ENCODE peak calls at places on chromosome 20, in six cellular contexts. S is PC-3, U is heart right ventricle, E is pancreas, H is psoas muscle, Y is tibial nerve. P is an unnamed sample. For H3K27me3, the result is how much of the 10 kb centered on the place peaks cover.

GRCh38 chr20:8853805-8854338 is 215.0 kb upstream of the PLCB4 start:
- DNase-seq in S (peak), U (no peak), E (no peak), H (no peak), Y (no peak), P (peak)

GRCh38 chr20:22794200-22794599 is 209.8 kb upstream of the FOXA2 start:
- DNase-seq in S (peak), U (no peak), E (no peak), H (no peak), Y (no peak), P (no peak)

GRCh38 chr20:53608456-53609413 is 15.1 kb upstream of the ZNF217 start:
- DNase-seq in S (no peak), U (no peak), E (no peak), H (no peak), Y (no peak), P (no peak)

GRCh38 chr20:11772226-11772730 is 145.4 kb upstream of the BTBD3 start:
- DNase-seq in S (no peak), U (no peak), E (no peak), H (no peak), Y (no peak), P (no peak)

GRCh38 chr20:19757973-19758887 is at the start of gene RIN2:
- DNase-seq in S (peak), U (peak), E (peak), H (peak), Y (peak), P (peak)

GRCh38 chr20:61758556-61759200 is 307.0 kb downstream of the TAF4 start:
- DNase-seq in S (no peak), U (no peak), E (no peak), H (no peak), Y (no peak), P (no peak)

GRCh38 chr20:22346716-22347115 is 237.7 kb downstream of the FOXA2 start:
- DNase-seq in S (peak), U (no peak), E (no peak), H (no peak), Y (no peak), P (no peak)

GRCh38 chr20:35369804-35370203 is 42.0 kb downstream of the UQCC1 start:
- DNase-seq in S (no peak), U (no peak), E (no peak), H (no peak), Y (no peak), P (peak)

GRCh38 chr20:32024683-32025295 is 14.6 kb downstream of the CCM2L start:
- DNase-seq in S (no peak), U (no peak), E (no peak), H (no peak), Y (no peak), P (no peak)

GRCh38 chr20:8837396-8837795 is 231.5 kb upstream of the PLCB4 start:
- DNase-seq in S (peak), U (no peak), E (no peak), H (no peak), Y (no peak), P (peak)

GRCh38 chr20:59696476-59696875 is 92.1 kb downstream of the PHACTR3 start:
- DNase-seq in S (no peak), U (no peak), E (no peak), H (no peak), Y (no peak), P (no peak)

GRCh38 chr20:20083796-20084195 is 31.5 kb downstream of the CFAP61 start:
- DNase-seq in S (peak), U (no peak), E (no peak), H (no peak), Y (no peak), P (no peak)

GRCh38 chr20:3783068-3783489 is 1.8 kb upstream of the SPEF1 start:
- DNase-seq in S (peak), U (no peak), E (no peak), H (no peak), Y (no peak), P (no peak)

GRCh38 chr20:39661833-39662232 is 699.7 kb downstream of the DHX35 start:
- DNase-seq in S (no peak), U (no peak), E (no peak), H (no peak), Y (no peak), P (no peak)

GRCh38 chr20:58652606-58653303 is 1.7 kb downstream of the STX16 start:
- DNase-seq in S (peak), U (no peak), E (no peak), H (no peak), Y (no peak), P (no peak)

GRCh38 chr20:2599265-2600060 is 53.0 kb upstream of the NOP56 start:
- DNase-seq in S (no peak), U (no peak), E (no peak), H (no peak), Y (no peak), P (no peak)

GRCh38 chr20:47352332-47353223 is 3.9 kb downstream of the ZMYND8 start:
- DNase-seq in S (peak), U (peak), E (peak), H (no peak), Y (no peak), P (no peak)

GRCh38 chr20:44601801-44602204 is 19.4 kb downstream of the PKIG start:
- DNase-seq in S (no peak), U (peak), E (no peak), H (peak), Y (peak), P (peak)

GRCh38 chr20:32638848-32639247 is 34.9 kb downstream of the C20orf203 start:
- DNase-seq in S (no peak), U (peak), E (no peak), H (no peak), Y (no peak), P (no peak)

GRCh38 chr20:32456869-32457421 is 98.8 kb downstream of the ASXL1 start:
- DNase-seq in S (peak), U (peak), E (peak), H (peak), Y (no peak), P (no peak)

GRCh38 chr20:48295445-48295903 is 510.2 kb upstream of the SULF2 start:
- DNase-seq in S (peak), U (no peak), E (no peak), H (no peak), Y (no peak), P (peak)

GRCh38 chr20:6632187-6632586 is 135.3 kb upstream of the BMP2 start:
- DNase-seq in S (no peak), U (peak), E (no peak), H (peak), Y (no peak), P (no peak)

GRCh38 chr20:19304389-19304788 is 91.9 kb downstream of the SLC24A3 start:
- DNase-seq in S (no peak), U (no peak), E (no peak), H (no peak), Y (no peak), P (no peak)

DNA sequence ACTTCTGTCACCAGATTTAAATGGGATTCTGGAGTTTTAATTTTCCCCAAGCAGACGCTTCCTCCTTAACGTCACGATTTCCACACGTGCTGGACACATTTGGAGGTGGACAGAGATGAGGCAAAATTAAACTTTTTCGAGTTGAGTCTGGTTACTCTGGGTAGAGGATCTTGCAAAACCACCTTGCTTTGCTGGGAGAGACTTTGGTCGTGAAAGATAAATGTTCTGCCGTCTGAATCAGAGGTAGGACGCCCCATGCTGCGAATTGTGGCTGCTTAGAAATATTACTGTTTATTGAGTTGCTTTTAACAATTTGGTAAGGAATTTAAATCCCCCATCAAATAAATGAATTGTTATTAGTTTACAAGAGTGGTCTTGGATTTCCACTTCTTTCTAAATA is 46.8 kb downstream of the CTCFL start:
- DNase-seq in S (no peak), U (no peak), E (no peak), H (no peak), Y (no peak), P (no peak)
- H3K27me3 ChIP-seq in S (under half), U (under half), E (under half), H (under half), Y (under half), P (under half)

GRCh38 chr20:45888681-45889080 is 1.3 kb upstream of the SPATA25 start:
- DNase-seq in S (no peak), U (no peak), E (no peak), H (no peak), Y (no peak), P (no peak)

GRCh38 chr20:45892049-45892816 is 1.1 kb downstream of the CTSA start:
- DNase-seq in S (peak), U (no peak), E (no peak), H (no peak), Y (no peak), P (no peak)

GRCh38 chr20:45890997-45891983 is at the start of the genes CTSA and NEURL2:
- DNase-seq in S (peak), U (peak), E (peak), H (peak), Y (peak), P (peak)

GRCh38 chr20:45892828-45893500 is 1.8 kb downstream of the CTSA start:
- DNase-seq in S (no peak), U (no peak), E (no peak), H (no peak), Y (no peak), P (no peak)

DNA sequence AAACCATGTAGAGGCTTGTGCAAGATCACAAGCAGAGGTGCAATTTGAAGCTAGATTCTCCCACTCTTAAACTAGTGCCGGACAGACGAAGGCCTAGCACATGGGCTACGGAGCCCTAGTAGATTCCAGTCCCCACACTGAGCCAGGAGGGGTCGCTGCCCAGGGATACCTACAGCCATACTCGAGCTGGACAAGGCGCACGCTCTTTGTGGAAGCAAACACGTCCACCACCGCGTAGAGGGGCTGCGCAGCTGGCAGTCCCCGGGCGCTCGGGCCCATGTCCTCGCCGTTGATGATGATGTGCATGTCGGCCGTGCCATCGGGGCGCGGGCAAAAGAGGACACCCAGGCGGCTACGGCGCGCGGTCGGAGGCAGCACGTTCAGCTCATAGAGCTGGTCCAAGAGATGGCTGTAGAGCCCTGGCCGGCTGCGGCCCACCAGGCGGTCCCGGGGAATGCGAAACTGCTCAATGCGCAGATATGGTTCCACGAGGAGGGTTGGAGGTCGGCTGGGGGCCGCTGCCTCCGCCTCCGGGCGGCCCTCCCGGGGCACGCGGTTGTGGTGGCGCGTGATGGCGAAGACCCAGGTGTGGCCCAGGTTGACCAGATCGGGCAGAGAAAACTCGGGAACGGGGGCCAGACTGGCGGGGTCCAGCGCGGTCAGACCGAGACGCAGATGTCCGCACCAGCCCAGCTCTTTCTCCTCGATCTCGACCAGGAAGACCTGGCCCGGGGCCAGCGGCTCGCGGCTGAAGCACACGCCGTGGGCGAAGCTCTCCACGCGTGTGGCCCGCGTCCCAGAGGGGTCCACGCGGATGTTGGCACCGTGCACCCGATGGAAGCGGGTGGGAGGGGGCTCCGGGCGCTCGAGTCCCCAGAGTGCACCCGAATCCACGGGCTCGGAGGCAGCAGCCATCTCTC is 671 bp downstream of the NEURL2 start:
- DNase-seq in S (no peak), U (peak), E (peak), H (peak), Y (peak), P (no peak)
- TF ChIP-seq CTCF in S (no peak), U (peak), E (peak), H (peak), Y (peak), P (peak)

GRCh38 chr20:37647946-37648345 is 45.9 kb upstream of the CTNNBL1 start:
- DNase-seq in S (no peak), U (no peak), E (no peak), H (no peak), Y (no peak), P (no peak)

GRCh38 chr20:37642246-37642645 is 51.6 kb upstream of the CTNNBL1 start:
- DNase-seq in S (no peak), U (no peak), E (no peak), H (no peak), Y (no peak), P (no peak)

GRCh38 chr20:37644605-37645004 is 49.2 kb upstream of the CTNNBL1 start:
- DNase-seq in S (no peak), U (no peak), E (no peak), H (no peak), Y (no peak), P (no peak)

GRCh38 chr20:37640600-37641561 is 52.9 kb upstream of the CTNNBL1 start:
- DNase-seq in S (peak), U (no peak), E (peak), H (no peak), Y (no peak), P (no peak)

GRCh38 chr20:37643400-37643799 is 50.4 kb upstream of the CTNNBL1 start:
- DNase-seq in S (no peak), U (no peak), E (no peak), H (no peak), Y (no peak), P (no peak)
- H3K27me3 ChIP-seq in S (half or more), U (under half), E (under half), H (under half), Y (under half), P (under half)

GRCh38 chr20:24227600-24227999 is 239.0 kb upstream of the GGTLC1 start:
- DNase-seq in S (no peak), U (no peak), E (no peak), H (no peak), Y (no peak), P (no peak)
- TF ChIP-seq CTCF in S (no peak), U (no peak), E (no peak), H (no peak), Y (no peak), P (no peak)

DNA sequence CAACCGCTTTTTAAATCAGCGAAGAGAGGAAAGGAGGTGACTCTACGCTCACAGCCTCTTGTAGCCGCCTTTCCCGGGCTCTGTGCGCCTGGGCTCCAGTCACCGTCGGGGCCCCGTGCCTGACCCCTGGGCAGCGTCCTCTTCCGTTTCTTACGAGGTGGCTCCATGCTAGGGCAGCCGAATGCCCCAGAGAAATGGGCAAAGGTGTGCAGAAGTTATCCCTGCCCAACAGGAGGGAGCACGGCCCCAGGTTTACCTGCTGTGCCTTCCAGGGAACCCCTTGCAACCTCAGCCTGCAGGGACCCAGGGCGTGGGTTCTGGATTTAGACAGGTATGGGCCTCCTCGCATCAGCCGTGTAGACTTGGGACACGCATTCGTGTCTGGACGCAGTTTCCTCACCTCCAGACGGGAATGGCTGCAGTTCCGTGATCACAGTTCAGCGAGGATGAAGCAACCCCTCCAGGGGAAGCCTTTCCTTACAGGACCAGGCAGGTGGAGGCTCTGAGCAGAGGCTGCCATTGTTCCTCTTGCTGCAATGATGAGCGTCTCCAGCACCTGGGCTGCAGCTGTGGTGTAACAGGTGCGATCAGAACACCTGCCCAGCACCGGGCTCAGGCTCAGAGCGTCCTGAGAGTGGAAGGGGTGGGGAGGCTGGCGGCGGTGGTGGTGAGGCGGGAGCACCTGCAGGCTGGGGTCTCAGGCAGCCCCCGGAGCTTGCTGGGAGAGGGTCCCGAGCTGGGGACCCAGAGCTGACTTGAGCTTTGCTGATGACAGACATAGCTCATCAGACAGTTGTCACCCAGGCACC is 81.3 kb upstream of the BHLHE23 start:
- DNase-seq in S (no peak), U (peak), E (peak), H (no peak), Y (no peak), P (no peak)
- H3K27me3 ChIP-seq in S (half or more), U (half or more), E (under half), H (under half), Y (half or more), P (under half)

GRCh38 chr20:49786671-49787370 is 25.8 kb upstream of the SLC9A8 start:
- DNase-seq in S (peak), U (no peak), E (no peak), H (no peak), Y (no peak), P (no peak)
- TF ChIP-seq CTCF in S (peak), U (peak), E (no peak), H (peak), Y (no peak), P (peak)

DNA sequence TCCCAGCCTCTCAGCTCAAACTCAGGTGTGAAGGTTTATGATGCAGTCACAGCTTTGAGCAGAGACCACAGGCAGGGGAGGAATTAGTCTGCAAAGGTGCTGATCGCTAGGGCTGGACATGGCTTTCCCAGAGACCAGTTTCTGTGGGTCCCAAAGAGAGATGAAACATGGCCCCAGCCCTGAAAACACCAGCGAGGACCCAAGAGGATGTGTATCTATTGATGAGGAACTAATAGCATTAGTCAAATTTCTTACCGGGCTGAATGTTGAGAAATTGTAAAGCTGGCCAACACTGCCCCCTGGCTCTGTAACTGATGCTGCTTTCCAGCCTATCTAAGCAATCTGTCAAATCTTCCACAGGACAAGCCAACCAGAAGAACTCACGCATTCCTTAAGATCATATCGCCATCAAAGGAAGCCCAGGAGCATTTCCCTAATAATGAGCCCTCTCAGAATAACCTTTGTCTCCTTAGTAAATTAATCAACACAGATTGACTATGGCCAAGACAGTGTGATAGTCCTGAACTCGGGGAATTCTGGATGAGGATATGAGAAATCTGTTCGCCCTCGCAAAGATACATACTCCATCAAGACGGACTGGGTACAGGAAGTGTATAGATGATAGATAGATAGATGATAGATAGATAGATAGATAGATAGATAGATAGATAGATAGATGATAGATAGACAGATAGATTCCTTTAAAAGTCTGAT is 7.8 kb upstream of the ACSS1 start:
- DNase-seq in S (peak), U (peak), E (no peak), H (peak), Y (peak), P (no peak)
- H3K27me3 ChIP-seq in S (under half), U (under half), E (under half), H (under half), Y (under half), P (half or more)

P was measured in AG04450.